ENCODE peak calls at places on chromosomes 12 and 14, in ten cellular contexts. R, G, E, T, K, S, J, L, N and M are unnamed samples. For H3K36me3, the result is how much of the 10 kb centered on the place peaks cover.

GRCh38 chr12:122411537-122411936 is 10.9 kb downstream of the CLIP1 start:
- DNase-seq in R (no peak), G (no peak), E (no peak), T (no peak), K (no peak), S (no peak), J (no peak), L (no peak), N (no peak), M (no peak)

GRCh38 chr12:56188786-56189335 is 422 bp downstream of the SMARCC2 start:
- DNase-seq in R (peak), G (no peak), E (no peak), T (no peak), K (no peak), S (no peak), J (no peak), L (no peak), N (no peak), M (no peak)

GRCh38 chr12:85266391-85266790 is 13.6 kb upstream of the ALX1 start:
- DNase-seq in R (no peak), G (no peak), E (no peak), T (no peak), K (no peak), S (no peak), J (no peak), L (no peak), N (no peak), M (no peak)

GRCh38 chr12:30792085-30792484 is 37.3 kb upstream of the CAPRIN2 start:
- DNase-seq in R (no peak), G (no peak), E (no peak), T (no peak), K (no peak), S (no peak), J (no peak), L (no peak), N (no peak), M (no peak)

GRCh38 chr12:129902371-129903091 is 1.3 kb downstream of the TMEM132D start:
- DNase-seq in R (no peak), G (no peak), E (no peak), T (no peak), K (no peak), S (no peak), J (no peak), L (no peak), N (no peak), M (no peak)

GRCh38 chr12:62523619-62524018 is 57.0 kb downstream of the MON2 start:
- DNase-seq in R (no peak), G (no peak), E (no peak), T (no peak), K (no peak), S (no peak), J (no peak), L (no peak), N (no peak), M (no peak)

GRCh38 chr12:132432721-132433577 is 57.0 kb upstream of the FBRSL1 start:
- DNase-seq in R (peak), G (no peak), E (no peak), T (no peak), K (peak), S (no peak), J (no peak), L (no peak), N (no peak), M (no peak)

GRCh38 chr14:34685819-34686428 is 28.5 kb downstream of the CFL2 start:
- DNase-seq in R (no peak), G (no peak), E (no peak), T (no peak), K (no peak), S (no peak), J (no peak), L (no peak), N (no peak), M (no peak)

GRCh38 chr12:108849653-108850052 is 7.7 kb downstream of the SSH1 start:
- DNase-seq in R (no peak), G (no peak), E (no peak), T (no peak), K (peak), S (no peak), J (no peak), L (no peak), N (no peak), M (no peak)

GRCh38 chr12:45591635-45592034 is 137.9 kb upstream of the ARID2 start:
- DNase-seq in R (no peak), G (no peak), E (no peak), T (no peak), K (no peak), S (no peak), J (no peak), L (no peak), N (no peak), M (no peak)

DNA sequence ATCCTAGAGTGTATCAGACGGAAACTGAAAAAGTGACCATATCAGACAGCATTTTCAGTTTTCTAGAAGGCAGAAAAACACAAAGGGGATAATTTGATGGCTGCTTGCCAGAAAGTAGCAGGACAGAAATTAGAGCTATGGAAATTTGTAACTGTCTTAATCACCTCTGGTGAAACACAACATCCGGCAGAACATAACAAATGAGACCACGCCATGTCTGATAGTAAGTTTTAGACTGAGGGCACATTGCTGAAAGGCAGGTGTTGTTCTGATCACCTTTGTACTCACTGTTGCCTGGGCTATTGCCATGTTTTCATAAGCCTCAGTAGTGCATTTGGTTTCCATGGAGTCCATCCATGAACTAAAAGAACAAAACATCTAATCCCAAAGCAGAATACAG is 290.3 kb downstream of the PAWR start:
- DNase-seq in R (no peak), G (no peak), E (no peak), T (no peak), K (no peak), S (no peak), J (no peak), L (no peak), N (no peak), M (no peak)
- H3K36me3 ChIP-seq in R (under half), G (under half), E (under half), T (under half), K (under half), S (under half), J (under half), L (under half), N (under half), M (under half)

DNA sequence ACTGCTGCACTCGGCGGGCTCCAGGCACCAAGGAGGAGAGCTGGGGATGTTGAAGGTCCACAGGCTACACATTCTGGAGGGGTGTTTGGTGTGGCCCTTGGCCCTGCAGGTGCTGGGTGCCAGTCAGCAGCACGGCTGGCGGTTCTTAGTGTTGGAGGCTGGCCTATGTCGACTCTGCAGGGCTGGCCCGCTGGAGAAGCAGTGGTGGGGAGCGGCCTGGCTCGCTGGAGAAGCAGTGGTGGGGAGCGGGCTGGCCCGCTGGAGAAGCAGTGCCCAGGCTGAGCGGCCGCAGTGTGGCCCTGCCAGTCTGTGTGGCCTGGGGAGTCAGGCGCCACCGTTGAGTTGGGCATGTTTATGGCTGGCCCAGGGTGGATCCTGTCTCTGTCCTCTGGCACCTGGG is 27.3 kb downstream of the MTA1 start:
- DNase-seq in R (no peak), G (no peak), E (no peak), T (no peak), K (no peak), S (no peak), J (no peak), L (no peak), N (no peak), M (no peak)
- H3K36me3 ChIP-seq in R (under half), G (under half), E (under half), T (under half), K (under half), S (under half), J (half or more), L (under half), N (under half), M (under half)

GRCh38 chr12:58883576-58884334 is 36.5 kb downstream of the LRIG3 start:
- DNase-seq in R (no peak), G (no peak), E (no peak), T (no peak), K (no peak), S (no peak), J (no peak), L (no peak), N (no peak), M (no peak)
- H3K36me3 ChIP-seq in R (under half), G (under half), E (under half), T (under half), K (under half), S (under half), J (half or more), L (under half), N (under half), M (under half)

GRCh38 chr14:75660238-75660629 is 442 bp downstream of the ERG28 start:
- DNase-seq in R (no peak), G (no peak), E (no peak), T (peak), K (no peak), S (no peak), J (no peak), L (no peak), N (no peak), M (no peak)
- H3K36me3 ChIP-seq in R (under half), G (under half), E (under half), T (under half), K (under half), S (under half), J (under half), L (under half), N (under half), M (under half)

DNA sequence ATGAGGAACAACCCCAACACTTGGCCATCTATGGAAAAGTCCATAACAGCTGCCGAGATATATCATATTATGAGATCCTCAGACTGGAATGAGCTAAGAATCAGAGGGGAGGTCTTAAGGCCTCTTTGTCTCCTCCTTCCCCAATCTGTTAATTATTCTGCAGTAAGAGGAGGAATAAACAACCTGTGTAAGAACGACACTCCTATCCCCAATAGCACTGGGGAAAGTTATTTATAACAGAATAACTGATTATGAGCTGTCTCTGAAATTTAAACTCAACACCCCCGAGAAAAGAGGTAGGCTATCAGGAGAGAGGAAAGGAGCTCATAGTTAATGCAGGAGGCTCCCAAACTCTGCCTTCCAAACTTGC is 68.0 kb downstream of the NIN start:
- DNase-seq in R (no peak), G (no peak), E (no peak), T (no peak), K (no peak), S (no peak), J (no peak), L (no peak), N (no peak), M (no peak)
- H3K36me3 ChIP-seq in R (under half), G (under half), E (under half), T (under half), K (under half), S (under half), J (half or more), L (under half), N (half or more), M (under half)

DNA sequence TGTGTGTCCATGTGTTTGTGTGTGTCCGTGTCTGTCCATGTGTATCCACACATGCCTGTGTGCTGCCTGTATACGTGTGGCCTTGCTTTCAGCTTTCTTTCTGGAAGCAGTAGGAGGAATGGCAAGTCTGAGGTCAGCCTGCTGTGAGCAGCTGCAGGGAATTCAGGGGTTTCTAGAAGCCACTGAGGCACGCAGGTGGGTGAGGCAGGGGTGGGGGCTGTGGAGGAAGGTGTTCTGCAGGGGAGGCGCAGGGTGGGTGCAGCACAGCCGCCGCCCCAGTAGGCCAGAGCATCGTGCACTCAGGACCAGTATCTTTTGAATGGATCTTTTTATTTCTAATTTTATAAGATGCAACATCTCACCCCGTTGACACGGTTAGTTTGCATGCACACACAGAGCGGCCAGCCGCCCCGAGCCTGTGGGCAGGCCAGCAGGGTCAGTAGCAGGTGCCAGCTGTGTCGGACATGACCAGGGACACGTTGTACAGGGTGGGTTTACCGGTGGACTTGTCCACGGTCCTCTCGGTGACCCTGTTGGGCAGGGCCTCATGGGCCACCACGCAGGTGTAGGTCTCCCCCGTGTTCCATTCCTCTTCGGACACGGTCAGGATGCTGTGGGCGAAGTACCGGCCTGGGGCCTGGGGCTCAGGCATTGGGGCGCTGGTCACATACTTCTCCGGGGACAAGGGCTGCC is 327.7 kb downstream of the TMEM121 start:
- DNase-seq in R (no peak), G (no peak), E (no peak), T (no peak), K (no peak), S (no peak), J (no peak), L (no peak), N (no peak), M (peak)
- H3K36me3 ChIP-seq in R (under half), G (under half), E (under half), T (under half), K (under half), S (under half), J (under half), L (under half), N (under half), M (under half)

DNA sequence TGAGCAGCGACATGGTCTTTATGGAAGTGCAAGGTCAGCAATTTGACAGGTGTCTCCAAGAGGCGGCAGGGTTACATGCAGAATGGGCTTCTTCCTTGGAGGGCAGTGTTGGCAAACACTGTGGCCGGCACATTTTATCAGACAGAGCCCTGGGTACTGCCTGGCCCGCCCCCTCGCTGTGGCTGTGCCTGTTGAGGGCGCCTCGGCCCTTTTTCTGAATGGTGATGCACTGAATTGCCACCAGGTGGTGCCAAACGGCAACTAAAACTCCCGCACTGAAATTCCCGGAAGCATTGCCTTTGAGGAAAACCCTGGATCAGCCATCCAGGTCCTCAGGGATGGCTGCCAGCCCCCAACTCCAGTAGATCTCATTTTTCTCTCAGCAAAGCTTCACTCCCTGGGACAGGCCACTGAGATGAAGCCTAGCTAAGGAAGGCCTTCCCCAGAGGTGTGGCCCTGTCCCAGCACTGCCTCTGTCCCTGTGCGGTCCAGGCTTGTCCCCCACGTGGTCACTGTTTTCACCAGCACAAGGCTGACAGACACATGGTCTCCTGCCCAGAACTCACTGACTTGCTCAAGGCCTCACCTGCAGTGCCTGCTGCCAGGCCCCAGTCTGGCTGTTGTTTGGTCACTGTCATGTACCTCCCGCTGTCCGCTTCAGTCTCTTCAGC is 73.6 kb downstream of the TESC start:
- DNase-seq in R (peak), G (no peak), E (peak), T (peak), K (peak), S (peak), J (no peak), L (no peak), N (peak), M (peak)
- H3K36me3 ChIP-seq in R (under half), G (under half), E (under half), T (under half), K (under half), S (under half), J (half or more), L (under half), N (under half), M (under half)

GRCh38 chr14:23403908-23404307 is 4.2 kb downstream of the MYH6 start:
- DNase-seq in R (no peak), G (no peak), E (no peak), T (no peak), K (no peak), S (no peak), J (no peak), L (no peak), N (no peak), M (no peak)
- H3K36me3 ChIP-seq in R (under half), G (under half), E (under half), T (under half), K (under half), S (under half), J (under half), L (under half), N (under half), M (under half)

DNA sequence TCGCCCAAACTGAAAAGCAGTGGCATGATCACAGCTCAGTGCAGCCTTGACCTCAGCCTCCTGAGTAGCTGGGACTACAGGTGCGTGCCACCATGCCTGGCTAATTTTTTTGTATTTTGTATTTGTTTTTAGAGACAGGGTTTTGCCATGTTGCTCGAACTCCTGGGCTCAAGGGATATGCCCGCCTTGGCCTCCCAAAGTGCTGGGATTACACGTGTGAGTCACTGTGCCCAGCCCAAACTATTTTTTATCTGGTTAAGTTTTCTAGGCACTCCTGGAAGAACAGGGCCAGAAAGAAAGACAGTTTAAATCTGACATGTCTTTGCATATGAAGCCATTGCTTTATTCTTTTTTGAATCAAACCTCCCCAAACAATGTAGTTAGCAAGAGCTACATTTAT is 27.5 kb upstream of the PTGR2 start:
- DNase-seq in R (no peak), G (no peak), E (no peak), T (no peak), K (no peak), S (no peak), J (no peak), L (no peak), N (no peak), M (no peak)
- H3K36me3 ChIP-seq in R (under half), G (under half), E (under half), T (under half), K (under half), S (under half), J (under half), L (under half), N (under half), M (under half)

GRCh38 chr12:49021292-49021915 is 2.8 kb upstream of the PRKAG1 start:
- DNase-seq in R (no peak), G (no peak), E (no peak), T (no peak), K (peak), S (no peak), J (no peak), L (no peak), N (no peak), M (no peak)

GRCh38 chr12:49019120-49019430 is 499 bp upstream of the PRKAG1 start:
- DNase-seq in R (no peak), G (no peak), E (no peak), T (no peak), K (no peak), S (no peak), J (no peak), L (no peak), N (no peak), M (no peak)

GRCh38 chr12:49018282-49019119 is at the start of gene PRKAG1:
- DNase-seq in R (peak), G (peak), E (peak), T (peak), K (peak), S (peak), J (peak), L (peak), N (peak), M (peak)

GRCh38 chr12:49019435-49020317 is 1.1 kb upstream of the PRKAG1 start:
- DNase-seq in R (no peak), G (no peak), E (peak), T (no peak), K (peak), S (no peak), J (no peak), L (no peak), N (no peak), M (peak)

GRCh38 chr12:49020441-49020840 is 1.9 kb upstream of the PRKAG1 start:
- DNase-seq in R (no peak), G (no peak), E (no peak), T (no peak), K (peak), S (no peak), J (no peak), L (no peak), N (no peak), M (no peak)
- H3K36me3 ChIP-seq in R (under half), G (under half), E (under half), T (under half), K (under half), S (under half), J (half or more), L (under half), N (under half), M (under half)